ENCODE peak calls at places on chromosomes 11 and 22, in four cellular contexts. One of them, this sample, is unnamed.

GRCh38 chr11:46676436-46677158 is 23.8 kb downstream of the ARHGAP1 start:
- DNase-seq in K562: no peak
- DNase-seq in HCT116: no peak
- DNase-seq in HepG2: no peak
- DNase-seq in this sample: no peak

GRCh38 chr22:39027717-39028116 is 6.8 kb downstream of the APOBEC3D start:
- DNase-seq in K562: no peak
- DNase-seq in HCT116: no peak
- DNase-seq in HepG2: no peak
- DNase-seq in this sample: no peak

GRCh38 chr22:50676661-50677492 is 4.3 kb downstream of the SHANK3 start:
- DNase-seq in K562: no peak
- DNase-seq in HCT116: no peak
- DNase-seq in HepG2: no peak
- DNase-seq in this sample: no peak

GRCh38 chr11:38460901-38461300 is 1862.9 kb upstream of the RAG2 start:
- DNase-seq in K562: no peak
- DNase-seq in HCT116: no peak
- DNase-seq in HepG2: no peak
- DNase-seq in this sample: no peak

GRCh38 chr11:1228183-1228821 is 5.4 kb downstream of the MUC5B start:
- DNase-seq in K562: no peak
- DNase-seq in HCT116: no peak
- DNase-seq in HepG2: no peak
- DNase-seq in this sample: no peak

GRCh38 chr22:40058265-40058664 is 63.5 kb downstream of the FAM83F start:
- DNase-seq in K562: no peak
- DNase-seq in HCT116: no peak
- DNase-seq in HepG2: no peak
- DNase-seq in this sample: no peak

GRCh38 chr11:10514210-10514609 is 26.8 kb downstream of the RNF141 start:
- DNase-seq in K562: no peak
- DNase-seq in HCT116: no peak
- DNase-seq in HepG2: no peak
- DNase-seq in this sample: no peak

GRCh38 chr11:70913715-70914231 is 338.6 kb downstream of the SHANK2 start:
- DNase-seq in K562: no peak
- DNase-seq in HCT116: no peak
- DNase-seq in HepG2: no peak
- DNase-seq in this sample: no peak

GRCh38 chr22:35452810-35453743 is 53.1 kb downstream of the MCM5 start:
- DNase-seq in K562: no peak
- DNase-seq in HCT116: no peak
- DNase-seq in HepG2: no peak
- DNase-seq in this sample: no peak

GRCh38 chr11:93712678-93713077 is 28.6 kb downstream of the TAF1D start:
- DNase-seq in K562: no peak
- DNase-seq in HCT116: no peak
- DNase-seq in HepG2: no peak
- DNase-seq in this sample: no peak

GRCh38 chr11:127049486-127049885 is 48.9 kb upstream of the KIRREL3 start:
- DNase-seq in K562: no peak
- DNase-seq in HCT116: no peak
- DNase-seq in HepG2: no peak
- DNase-seq in this sample: no peak

DNA sequence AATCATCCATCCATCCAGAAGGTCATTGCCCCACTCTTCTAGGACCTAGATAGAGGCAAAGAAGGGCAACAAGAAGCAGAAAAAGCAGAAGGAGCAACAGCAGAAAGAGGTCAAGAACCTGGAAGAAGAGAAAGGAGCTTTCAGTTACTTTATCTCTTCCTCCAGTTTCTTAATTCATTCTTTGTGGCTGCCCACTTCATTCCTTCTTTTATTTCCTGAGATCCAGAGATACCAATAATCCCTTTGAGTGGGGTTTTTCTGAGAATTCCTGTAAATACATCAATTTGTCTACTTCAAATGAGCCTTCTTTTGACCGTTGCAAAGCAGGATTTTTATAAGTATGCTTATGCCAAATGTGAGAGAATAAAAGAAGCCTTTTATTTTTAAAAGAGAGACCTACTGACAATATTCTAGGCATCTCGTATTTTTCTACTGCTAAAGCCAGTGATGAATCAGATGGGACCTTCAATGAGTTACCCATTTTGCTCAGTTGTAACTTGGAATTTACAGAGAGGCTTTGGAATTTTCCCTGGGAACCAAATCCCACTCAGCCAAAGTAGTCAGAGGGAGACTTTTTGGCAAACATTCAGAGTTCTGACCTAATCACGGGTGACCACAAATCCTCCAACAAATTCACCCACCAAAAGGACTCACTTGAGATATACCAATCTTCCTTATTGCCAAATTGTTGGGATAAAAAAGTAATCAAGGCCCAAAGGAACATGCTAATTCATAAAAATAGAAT is 54.9 kb downstream of the ZC3H12C start:
- DNase-seq in K562: no peak
- DNase-seq in HCT116: peak; percentile 12
- DNase-seq in HepG2: no peak
- DNase-seq in this sample: no peak
- H3K27ac ChIP-seq in K562: peak overlapping the region; percentile 37
- H3K27ac ChIP-seq in HCT116: peak overlapping the region; percentile 15
- H3K27ac ChIP-seq in HepG2: no peak overlapping the region
- H3K27ac ChIP-seq in this sample: no peak overlapping the region

GRCh38 chr11:118622376-118623290 is 15.2 kb downstream of the PHLDB1 start:
- DNase-seq in K562: no peak
- DNase-seq in HCT116: peak; percentile 68
- DNase-seq in HepG2: no peak
- DNase-seq in this sample: no peak

GRCh38 chr11:118621898-118622375 is 14.5 kb downstream of the PHLDB1 start:
- DNase-seq in K562: no peak
- DNase-seq in HCT116: no peak
- DNase-seq in HepG2: no peak
- DNase-seq in this sample: no peak

GRCh38 chr11:118619444-118620205 is 12.2 kb downstream of the PHLDB1 start:
- DNase-seq in K562: no peak
- DNase-seq in HCT116: no peak
- DNase-seq in HepG2: no peak
- DNase-seq in this sample: no peak

GRCh38 chr11:118620529-118621070 is 13.2 kb downstream of the PHLDB1 start:
- DNase-seq in K562: no peak
- DNase-seq in HCT116: no peak
- DNase-seq in HepG2: peak; percentile 90
- DNase-seq in this sample: no peak

GRCh38 chr11:118621071-118621815 is 13.8 kb downstream of the PHLDB1 start:
- DNase-seq in K562: peak; percentile 91
- DNase-seq in HCT116: peak; percentile 51
- DNase-seq in HepG2: peak; percentile 85
- DNase-seq in this sample: no peak
- TF ChIP-seq REST in K562: no peak
- TF ChIP-seq REST in HCT116: no peak
- TF ChIP-seq REST in HepG2: no peak
- TF ChIP-seq REST in this sample: no peak

GRCh38 chr11:95922536-95923440 is 1.1 kb downstream of the MTMR2 start:
- DNase-seq in K562: no peak
- DNase-seq in HCT116: no peak
- DNase-seq in HepG2: no peak
- DNase-seq in this sample: no peak
- TF ChIP-seq TCF7L2 in K562: no peak
- TF ChIP-seq TCF7L2 in HCT116: no peak
- TF ChIP-seq TCF7L2 in HepG2: no peak
- TF ChIP-seq TCF7L2 in this sample: no peak

GRCh38 chr11:68838572-68838964 is 3.1 kb downstream of the CPT1A start:
- DNase-seq in K562: no peak
- DNase-seq in HCT116: no peak
- DNase-seq in HepG2: peak; percentile 33
- DNase-seq in this sample: no peak
- H3K27ac ChIP-seq in K562: peak overlapping the region; percentile 79
- H3K27ac ChIP-seq in HCT116: peak overlapping the region; percentile 74
- H3K27ac ChIP-seq in HepG2: peak overlapping the region; percentile 78
- H3K27ac ChIP-seq in this sample: peak overlapping the region; percentile 98

DNA sequence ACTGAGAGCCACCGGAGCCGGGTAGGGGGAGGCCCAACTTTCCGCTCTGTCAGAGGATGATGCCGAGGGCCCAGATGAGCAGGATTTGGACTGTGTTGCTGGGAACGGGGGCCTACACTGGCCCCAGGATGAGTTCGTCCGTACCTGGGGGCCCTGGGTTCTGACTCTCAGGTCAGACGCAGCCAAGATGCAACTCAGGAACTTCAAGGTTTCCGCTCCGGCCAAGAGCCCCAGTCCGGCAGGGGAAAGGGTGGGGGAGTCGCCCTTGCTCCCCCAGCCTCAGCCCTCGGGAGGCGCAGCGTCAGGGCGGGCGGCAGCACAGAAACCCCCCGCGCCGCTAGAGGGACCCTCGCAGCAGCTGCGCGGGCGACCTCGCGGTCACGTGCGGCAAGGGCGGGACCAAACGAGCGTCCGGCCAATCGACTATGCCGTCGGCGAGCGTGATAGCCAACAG is 241 bp upstream of the ARL2 start:
- DNase-seq in K562: peak; percentile 89
- DNase-seq in HCT116: peak; percentile 80
- DNase-seq in HepG2: no peak
- DNase-seq in this sample: no peak
- TF ChIP-seq REST in K562: no peak
- TF ChIP-seq REST in HCT116: no peak
- TF ChIP-seq REST in HepG2: no peak
- TF ChIP-seq REST in this sample: no peak